ENCODE peak calls at places on chromosomes 11 and 22, in ten cellular contexts. A is gastrocnemius medialis, K is breast epithelium, I is adrenal gland, O is Peyer's patch, H is body of pancreas, E is A549, R is heart left ventricle, G is erythroblast, J is GM12892. C is an unnamed sample.

GRCh38 chr22:50473855-50474671 is 772 bp downstream of the SBF1 start:
- DNase-seq in J (no peak), E (no peak), I (peak; percentile 82), O (no peak), H (peak; percentile 66), K (no peak), A (no peak), G (peak; percentile 55), R (peak; percentile 72), C (no peak)

GRCh38 chr11:121067912-121068652 is 33.0 kb upstream of the TECTA start:
- DNase-seq in O (no peak), J (no peak), I (no peak), G (no peak), A (no peak), K (no peak), E (no peak), H (no peak), R (no peak), C (no peak)

GRCh38 chr11:14380125-14380936 is 21.3 kb upstream of the RRAS2 start:
- DNase-seq in K (no peak), I (no peak), E (no peak), H (no peak), R (no peak), A (no peak), O (no peak), G (no peak), J (no peak), C (no peak)

GRCh38 chr22:37843746-37844089 is 416 bp downstream of the ANKRD54 start:
- DNase-seq in O (peak; percentile 75), I (no peak), A (no peak), K (no peak), G (no peak), H (peak; percentile 66), R (no peak), J (peak; percentile 55), E (no peak), C (no peak)

GRCh38 chr22:27318516-27318915 is 483.0 kb downstream of the MN1 start:
- DNase-seq in R (no peak), J (no peak), O (no peak), A (no peak), I (no peak), E (no peak), H (no peak), G (peak; percentile 21), K (no peak), C (no peak)

GRCh38 chr11:120384476-120384875 is 48.3 kb downstream of the ARHGEF12 start:
- DNase-seq in H (no peak), K (no peak), A (no peak), I (no peak), E (no peak), R (no peak), J (no peak), G (no peak), O (no peak), C (no peak)

GRCh38 chr11:19861171-19861570 is 148.5 kb downstream of the NAV2 start:
- DNase-seq in R (no peak), A (no peak), I (no peak), O (no peak), E (no peak), J (no peak), G (no peak), K (no peak), H (no peak), C (no peak)

GRCh38 chr11:112225753-112226061 is 521 bp upstream of the PTS start:
- DNase-seq in O (peak; percentile 91), H (no peak), K (no peak), R (no peak), A (peak; percentile 67), E (no peak), G (no peak), J (no peak), I (peak; percentile 92), C (peak; percentile 55)

DNA sequence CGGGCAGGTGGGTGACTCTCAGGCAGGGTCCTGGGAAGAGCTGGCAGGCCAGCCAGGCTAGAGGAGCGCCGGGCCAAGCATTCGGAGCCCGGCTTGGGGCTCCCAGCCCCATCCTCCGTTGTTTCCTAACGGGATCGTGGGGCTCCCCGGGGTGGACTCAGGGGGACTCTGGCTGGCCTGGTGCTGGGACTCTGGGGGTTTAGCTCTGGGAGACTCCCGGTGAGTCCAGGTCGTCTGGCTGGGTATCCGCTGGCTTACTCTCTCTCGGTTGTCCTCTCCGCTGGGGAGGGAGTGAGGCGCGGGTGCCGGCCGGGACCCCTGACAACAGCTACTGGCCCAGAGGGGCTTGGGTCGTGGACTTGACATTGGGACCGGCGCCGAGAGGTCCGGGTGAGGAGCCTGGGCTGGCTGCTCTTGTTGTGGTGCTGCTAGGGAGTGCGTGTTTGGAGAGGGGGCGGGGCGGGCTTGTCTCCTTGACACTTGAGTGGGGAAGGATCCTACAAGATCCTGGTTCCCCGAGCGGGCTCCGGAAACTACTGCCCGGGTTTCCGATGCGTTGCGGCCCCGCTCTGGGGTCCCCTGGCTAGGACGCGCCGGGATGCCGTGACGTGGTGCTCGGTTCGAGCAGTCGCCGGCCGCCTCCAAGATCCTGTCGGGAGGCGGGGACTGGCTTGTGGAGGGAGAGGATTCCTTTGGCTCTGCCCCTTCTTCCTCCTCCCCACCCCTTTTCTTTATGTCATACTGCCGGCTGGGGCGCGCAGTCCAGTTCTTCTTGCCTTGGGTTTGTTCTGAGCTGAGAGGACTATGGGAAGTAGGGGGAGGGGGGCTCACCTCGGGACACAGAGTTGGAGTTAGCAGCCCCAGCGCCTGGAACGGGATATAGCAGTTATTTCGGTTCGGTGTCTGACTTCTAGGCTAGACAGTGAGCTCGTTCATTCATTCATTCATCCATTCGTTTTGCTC is 585 bp downstream of the EMSY start:
- DNase-seq in E (peak; percentile 85), R (peak; percentile 78), G (peak; percentile 83), O (peak; percentile 83), J (peak; percentile 32), A (peak; percentile 59), H (peak; percentile 78), K (peak; percentile 58), I (peak; percentile 90), C (peak; percentile 63)
- TF ChIP-seq POLR2A in E (peak; percentile 31), R (peak; percentile 43), G (no peak), O (peak; percentile 45), J (no peak), A (peak; percentile 59), H (peak; percentile 27), K (no peak), I (no peak), C (peak; percentile 70)

GRCh38 chr11:8959546-8960166 is 4.6 kb downstream of the TMEM9B start:
- DNase-seq in A (no peak), H (peak; percentile 26), I (no peak), K (no peak), O (peak; percentile 48), R (no peak), J (peak; percentile 54), G (peak; percentile 87), E (peak; percentile 81), C (peak; percentile 73)

GRCh38 chr11:8963569-8964323 is 496 bp downstream of the TMEM9B start:
- DNase-seq in K (peak; percentile 84), A (peak; percentile 80), H (peak; percentile 90), E (peak; percentile 83), J (peak; percentile 63), R (peak; percentile 88), G (peak; percentile 92), O (peak; percentile 92), I (peak; percentile 92), C (peak; percentile 93)

GRCh38 chr11:8962827-8963226 is 1.4 kb downstream of the TMEM9B start:
- DNase-seq in A (no peak), J (no peak), O (no peak), G (peak; percentile 85), R (no peak), E (no peak), H (no peak), K (no peak), I (no peak), C (no peak)

GRCh38 chr11:8967159-8967558 is 2.9 kb upstream of the TMEM9B start:
- DNase-seq in J (no peak), O (no peak), A (no peak), I (no peak), H (no peak), E (no peak), R (no peak), G (no peak), K (no peak), C (no peak)

GRCh38 chr11:8964324-8965320 is at the start of gene TMEM9B:
- DNase-seq in O (peak; percentile 96), K (peak; percentile 85), H (peak; percentile 93), J (peak; percentile 73), G (peak; percentile 92), I (peak; percentile 97), A (peak; percentile 87), E (peak; percentile 92), R (peak; percentile 95), C (peak; percentile 98)
- TF ChIP-seq POLR2A in O (peak; percentile 94), K (peak; percentile 95), H (peak; percentile 98), J (peak; percentile 75), G (peak; percentile 97), I (peak; percentile 86), A (peak; percentile 91), E (peak; percentile 65), R (peak; percentile 86), C (peak; percentile 73)

GRCh38 chr11:62777389-62777788 is 6.2 kb downstream of the TAF6L start:
- DNase-seq in H (no peak), E (no peak), A (no peak), G (no peak), O (no peak), J (no peak), R (peak; percentile 14), I (no peak), K (no peak), C (no peak)

GRCh38 chr11:62774407-62774806 is 3.2 kb downstream of the TAF6L start:
- DNase-seq in I (no peak), R (peak; percentile 7), H (no peak), K (no peak), G (no peak), A (no peak), O (no peak), E (no peak), J (no peak), C (no peak)

GRCh38 chr11:62775646-62776045 is 4.5 kb downstream of the TAF6L start:
- DNase-seq in G (no peak), K (no peak), O (no peak), H (no peak), I (no peak), R (peak; percentile 39), J (no peak), E (no peak), A (no peak), C (no peak)

DNA sequence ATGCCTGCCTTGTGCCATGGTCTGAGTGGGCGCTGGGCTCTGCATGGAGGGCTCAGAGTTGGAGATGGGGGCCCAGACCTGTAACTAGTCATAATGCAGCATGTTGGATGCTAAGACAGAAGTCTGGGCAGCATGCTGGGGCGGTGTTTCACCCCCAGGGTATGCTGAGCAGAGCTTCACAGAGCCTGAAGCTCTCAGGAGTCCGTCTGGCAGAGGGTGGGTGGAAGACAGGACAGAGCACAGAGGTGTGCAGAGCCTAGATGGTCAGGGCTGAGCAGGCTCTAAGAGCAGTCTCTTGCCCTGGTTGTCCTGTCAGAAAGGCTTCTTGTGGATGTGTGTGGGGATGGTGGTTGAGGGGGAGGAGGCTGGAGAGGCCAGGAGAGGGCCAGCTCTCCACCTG is 7.2 kb downstream of the TAF6L start:
- DNase-seq in R (peak; percentile 10), G (no peak), H (no peak), J (no peak), A (no peak), O (no peak), K (no peak), I (no peak), E (no peak), C (no peak)
- TF ChIP-seq POLR2A in R (no peak), G (no peak), H (no peak), J (no peak), A (no peak), O (no peak), K (no peak), I (no peak), E (no peak), C (no peak)

DNA sequence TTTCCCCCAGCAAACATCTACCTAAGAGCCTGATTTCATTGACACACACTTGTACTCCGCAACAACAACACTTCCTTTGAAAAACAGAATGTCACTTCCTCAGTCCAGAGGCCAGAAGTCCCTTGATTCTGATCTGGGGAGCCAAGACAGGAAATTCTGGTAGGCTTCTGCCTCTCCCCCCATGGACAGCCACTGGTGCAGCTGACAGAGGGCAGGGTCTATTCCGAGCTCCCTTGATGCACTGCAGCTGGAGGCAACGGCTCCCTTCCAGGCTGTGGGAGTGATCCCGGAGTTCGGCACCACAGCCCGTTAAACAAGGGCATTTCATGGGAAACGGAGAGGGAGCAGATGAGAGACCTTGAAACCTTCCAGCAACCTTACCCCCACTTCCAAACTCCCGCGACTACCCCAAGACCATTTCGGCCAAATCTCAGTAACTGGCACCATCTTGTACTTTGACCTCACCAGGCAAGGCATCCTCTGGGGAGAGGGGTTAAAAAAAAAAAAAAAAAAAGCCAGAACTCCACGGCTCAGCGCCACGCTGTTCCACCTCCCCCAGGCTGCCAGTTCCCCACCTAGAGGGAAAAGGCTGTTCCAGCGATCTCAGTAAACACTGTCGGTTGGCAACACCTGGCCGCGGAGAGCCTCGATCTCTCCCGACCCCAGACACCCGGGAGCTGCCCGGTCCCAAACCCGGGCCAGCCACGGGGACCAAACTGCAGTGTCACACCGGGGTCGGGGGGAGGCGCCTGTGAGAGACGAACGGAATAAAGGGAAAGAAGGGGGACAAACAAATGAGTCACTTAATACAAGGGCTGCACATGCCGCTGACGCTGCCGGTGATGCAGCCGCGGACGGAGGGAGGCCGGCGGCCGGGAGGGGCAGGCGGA is 1.1 kb downstream of the GAB2 start:
- DNase-seq in J (peak; percentile 44), K (peak; percentile 63), O (peak; percentile 94), A (peak; percentile 78), E (peak; percentile 88), G (peak; percentile 87), I (peak; percentile 97), R (peak; percentile 93), H (peak; percentile 84), C (peak; percentile 94)
- TF ChIP-seq POLR2A in J (no peak), K (peak; percentile 76), O (peak; percentile 84), A (peak; percentile 92), E (no peak), G (peak; percentile 64), I (peak; percentile 22), R (peak; percentile 87), H (peak; percentile 82), C (peak; percentile 55)

C was measured in H54.